ENCODE peak calls at places on chromosomes 4 and X, in seven cellular contexts. One of them, this sample, is unnamed. For H3K9me2, the result is how much of the 10 kb centered on the place peaks cover.

GRCh38 chrX:119757979-119758681 is at the start of gene SOWAHD:
- DNase-seq in Karpas-422: no peak
- DNase-seq in hepatocyte: peak
- DNase-seq in GM23338: peak
- DNase-seq in OCI-LY7: peak
- DNase-seq in PC-3: peak
- DNase-seq in SK-N-SH: peak
- DNase-seq in this sample: peak

GRCh38 chr4:105613326-105613725 is 60.9 kb downstream of the ARHGEF38 start:
- DNase-seq in SK-N-SH: no peak
- DNase-seq in hepatocyte: no peak
- DNase-seq in Karpas-422: no peak
- DNase-seq in PC-3: peak
- DNase-seq in GM23338: no peak
- DNase-seq in OCI-LY7: no peak
- DNase-seq in this sample: peak

GRCh38 chrX:154026136-154026806 is 6.6 kb upstream of the IRAK1 start:
- DNase-seq in PC-3: no peak
- DNase-seq in hepatocyte: no peak
- DNase-seq in Karpas-422: no peak
- DNase-seq in GM23338: no peak
- DNase-seq in SK-N-SH: no peak
- DNase-seq in OCI-LY7: no peak
- DNase-seq in this sample: no peak

GRCh38 chr4:136395212-136395722 is 1137.0 kb downstream of the PCDH18 start:
- DNase-seq in PC-3: no peak
- DNase-seq in GM23338: peak
- DNase-seq in SK-N-SH: peak
- DNase-seq in hepatocyte: no peak
- DNase-seq in Karpas-422: no peak
- DNase-seq in OCI-LY7: no peak
- DNase-seq in this sample: no peak

GRCh38 chrX:135629342-135629741 is 84.1 kb upstream of the CT45A1 start:
- DNase-seq in PC-3: no peak
- DNase-seq in hepatocyte: no peak
- DNase-seq in SK-N-SH: no peak
- DNase-seq in Karpas-422: no peak
- DNase-seq in GM23338: no peak
- DNase-seq in OCI-LY7: no peak
- DNase-seq in this sample: no peak

GRCh38 chrX:2811271-2811670 is 17.5 kb upstream of the GYG2 start:
- DNase-seq in OCI-LY7: no peak
- DNase-seq in PC-3: no peak
- DNase-seq in GM23338: no peak
- DNase-seq in hepatocyte: no peak
- DNase-seq in SK-N-SH: no peak
- DNase-seq in Karpas-422: no peak
- DNase-seq in this sample: no peak

GRCh38 chr4:36241771-36242170 is 2.5 kb downstream of the ARAP2 start:
- DNase-seq in hepatocyte: no peak
- DNase-seq in OCI-LY7: peak
- DNase-seq in SK-N-SH: no peak
- DNase-seq in GM23338: no peak
- DNase-seq in PC-3: no peak
- DNase-seq in Karpas-422: no peak
- DNase-seq in this sample: no peak

GRCh38 chr4:99816611-99817309 is at the start of gene DAPP1:
- DNase-seq in GM23338: no peak
- DNase-seq in SK-N-SH: no peak
- DNase-seq in Karpas-422: peak
- DNase-seq in hepatocyte: peak
- DNase-seq in OCI-LY7: peak
- DNase-seq in PC-3: peak
- DNase-seq in this sample: peak

GRCh38 chrX:54473993-54474859 is 21.8 kb downstream of the FGD1 start:
- DNase-seq in OCI-LY7: no peak
- DNase-seq in PC-3: peak
- DNase-seq in Karpas-422: no peak
- DNase-seq in SK-N-SH: no peak
- DNase-seq in hepatocyte: no peak
- DNase-seq in GM23338: no peak
- DNase-seq in this sample: no peak

GRCh38 chr4:48255130-48255958 is 14.3 kb downstream of the TEC start:
- DNase-seq in hepatocyte: no peak
- DNase-seq in SK-N-SH: no peak
- DNase-seq in Karpas-422: no peak
- DNase-seq in GM23338: peak
- DNase-seq in PC-3: no peak
- DNase-seq in OCI-LY7: no peak
- DNase-seq in this sample: no peak

GRCh38 chr4:165874799-165875371 is 1.8 kb downstream of the TLL1 start:
- DNase-seq in GM23338: peak
- DNase-seq in OCI-LY7: no peak
- DNase-seq in Karpas-422: no peak
- DNase-seq in SK-N-SH: peak
- DNase-seq in hepatocyte: peak
- DNase-seq in PC-3: peak
- DNase-seq in this sample: peak

GRCh38 chr4:22574424-22574823 is 58.6 kb upstream of the ADGRA3 start:
- DNase-seq in hepatocyte: no peak
- DNase-seq in GM23338: peak
- DNase-seq in OCI-LY7: no peak
- DNase-seq in PC-3: no peak
- DNase-seq in Karpas-422: no peak
- DNase-seq in SK-N-SH: no peak
- DNase-seq in this sample: no peak
- H3K9me2 ChIP-seq in hepatocyte: under half
- H3K9me2 ChIP-seq in GM23338: under half
- H3K9me2 ChIP-seq in OCI-LY7: under half
- H3K9me2 ChIP-seq in PC-3: under half
- H3K9me2 ChIP-seq in Karpas-422: under half
- H3K9me2 ChIP-seq in SK-N-SH: under half
- H3K9me2 ChIP-seq in this sample: under half

GRCh38 chr4:139672732-139673131 is 7.1 kb downstream of the MGST2 start:
- DNase-seq in GM23338: no peak
- DNase-seq in Karpas-422: no peak
- DNase-seq in hepatocyte: no peak
- DNase-seq in SK-N-SH: no peak
- DNase-seq in PC-3: no peak
- DNase-seq in OCI-LY7: no peak
- DNase-seq in this sample: no peak
- H3K4me2 ChIP-seq in GM23338: no peak
- H3K4me2 ChIP-seq in Karpas-422: no peak
- H3K4me2 ChIP-seq in hepatocyte: no peak
- H3K4me2 ChIP-seq in SK-N-SH: no peak
- H3K4me2 ChIP-seq in PC-3: no peak
- H3K4me2 ChIP-seq in OCI-LY7: no peak
- H3K4me2 ChIP-seq in this sample: no peak

GRCh38 chrX:100659431-100660137 is 15.6 kb downstream of the SRPX2 start:
- DNase-seq in GM23338: no peak
- DNase-seq in Karpas-422: no peak
- DNase-seq in PC-3: no peak
- DNase-seq in hepatocyte: no peak
- DNase-seq in OCI-LY7: no peak
- DNase-seq in SK-N-SH: no peak
- DNase-seq in this sample: no peak
- H3K9me2 ChIP-seq in GM23338: under half
- H3K9me2 ChIP-seq in Karpas-422: under half
- H3K9me2 ChIP-seq in PC-3: under half
- H3K9me2 ChIP-seq in hepatocyte: under half
- H3K9me2 ChIP-seq in OCI-LY7: under half
- H3K9me2 ChIP-seq in SK-N-SH: under half
- H3K9me2 ChIP-seq in this sample: under half

GRCh38 chr4:168537556-168537955 is 40.7 kb downstream of the PALLD start:
- DNase-seq in SK-N-SH: no peak
- DNase-seq in OCI-LY7: no peak
- DNase-seq in Karpas-422: no peak
- DNase-seq in hepatocyte: no peak
- DNase-seq in GM23338: no peak
- DNase-seq in PC-3: peak
- DNase-seq in this sample: no peak
- H3K4me2 ChIP-seq in SK-N-SH: no peak
- H3K4me2 ChIP-seq in OCI-LY7: no peak
- H3K4me2 ChIP-seq in Karpas-422: no peak
- H3K4me2 ChIP-seq in hepatocyte: no peak
- H3K4me2 ChIP-seq in GM23338: no peak
- H3K4me2 ChIP-seq in PC-3: peak
- H3K4me2 ChIP-seq in this sample: no peak

GRCh38 chr4:186758929-186759682 is 35.5 kb upstream of the FAT1 start:
- DNase-seq in SK-N-SH: no peak
- DNase-seq in OCI-LY7: no peak
- DNase-seq in PC-3: no peak
- DNase-seq in hepatocyte: no peak
- DNase-seq in GM23338: no peak
- DNase-seq in Karpas-422: no peak
- DNase-seq in this sample: no peak
- H3K9me2 ChIP-seq in SK-N-SH: under half
- H3K9me2 ChIP-seq in OCI-LY7: under half
- H3K9me2 ChIP-seq in PC-3: under half
- H3K9me2 ChIP-seq in hepatocyte: under half
- H3K9me2 ChIP-seq in GM23338: under half
- H3K9me2 ChIP-seq in Karpas-422: under half
- H3K9me2 ChIP-seq in this sample: under half

GRCh38 chr4:86895692-86896488 is 3.7 kb upstream of the C4orf36 start:
- DNase-seq in GM23338: peak
- DNase-seq in Karpas-422: peak
- DNase-seq in hepatocyte: peak
- DNase-seq in SK-N-SH: peak
- DNase-seq in OCI-LY7: peak
- DNase-seq in PC-3: peak
- DNase-seq in this sample: no peak

GRCh38 chr4:86894465-86894864 is 2.2 kb upstream of the C4orf36 start:
- DNase-seq in OCI-LY7: no peak
- DNase-seq in SK-N-SH: no peak
- DNase-seq in hepatocyte: no peak
- DNase-seq in Karpas-422: no peak
- DNase-seq in PC-3: peak
- DNase-seq in GM23338: no peak
- DNase-seq in this sample: peak

GRCh38 chr4:86891785-86892638 is at the start of gene C4orf36:
- DNase-seq in OCI-LY7: no peak
- DNase-seq in PC-3: peak
- DNase-seq in GM23338: peak
- DNase-seq in hepatocyte: peak
- DNase-seq in SK-N-SH: peak
- DNase-seq in Karpas-422: no peak
- DNase-seq in this sample: peak

GRCh38 chr4:86892639-86892965 is 380 bp upstream of the C4orf36 start:
- DNase-seq in SK-N-SH: no peak
- DNase-seq in GM23338: no peak
- DNase-seq in Karpas-422: no peak
- DNase-seq in hepatocyte: no peak
- DNase-seq in PC-3: no peak
- DNase-seq in OCI-LY7: no peak
- DNase-seq in this sample: no peak

GRCh38 chr4:86893136-86893535 is 914 bp upstream of the C4orf36 start:
- DNase-seq in GM23338: no peak
- DNase-seq in Karpas-422: no peak
- DNase-seq in hepatocyte: no peak
- DNase-seq in OCI-LY7: no peak
- DNase-seq in PC-3: no peak
- DNase-seq in SK-N-SH: no peak
- DNase-seq in this sample: no peak
- H3K4me2 ChIP-seq in GM23338: peak
- H3K4me2 ChIP-seq in Karpas-422: no peak
- H3K4me2 ChIP-seq in hepatocyte: peak
- H3K4me2 ChIP-seq in OCI-LY7: no peak
- H3K4me2 ChIP-seq in PC-3: peak
- H3K4me2 ChIP-seq in SK-N-SH: peak
- H3K4me2 ChIP-seq in this sample: no peak

This sample was measured in PC-9.